ENCODE peak calls at places on chromosomes 3 and 15, in eight cellular contexts. One of them, this sample, is unnamed.

GRCh38 chr15:55774113-55774970 is 31.4 kb upstream of the PRTG start:
- DNase-seq in left lung: no peak
- DNase-seq in choroid plexus epithelial cell: peak; percentile 54
- DNase-seq in cardiac fibroblast: peak; percentile 34
- DNase-seq in activated B cell treated with CpG ODN at 0.5 μM for 24 hours: no peak
- DNase-seq in AG09309: no peak
- DNase-seq in lower lobe of right lung: no peak
- DNase-seq in upper lobe of right lung: no peak
- DNase-seq in this sample: no peak

GRCh38 chr3:72924055-72924454 is 36.2 kb downstream of the GXYLT2 start:
- DNase-seq in left lung: no peak
- DNase-seq in choroid plexus epithelial cell: no peak
- DNase-seq in cardiac fibroblast: peak; percentile 7
- DNase-seq in activated B cell treated with CpG ODN at 0.5 μM for 24 hours: no peak
- DNase-seq in AG09309: no peak
- DNase-seq in lower lobe of right lung: no peak
- DNase-seq in upper lobe of right lung: no peak
- DNase-seq in this sample: no peak

GRCh38 chr3:61812517-61812916 is 251.1 kb downstream of the PTPRG start:
- DNase-seq in left lung: no peak
- DNase-seq in choroid plexus epithelial cell: no peak
- DNase-seq in cardiac fibroblast: no peak
- DNase-seq in activated B cell treated with CpG ODN at 0.5 μM for 24 hours: no peak
- DNase-seq in AG09309: no peak
- DNase-seq in lower lobe of right lung: no peak
- DNase-seq in upper lobe of right lung: no peak
- DNase-seq in this sample: no peak

GRCh38 chr15:34338347-34338746 is 766 bp upstream of the SLC12A6 start:
- DNase-seq in left lung: no peak
- DNase-seq in choroid plexus epithelial cell: no peak
- DNase-seq in cardiac fibroblast: no peak
- DNase-seq in activated B cell treated with CpG ODN at 0.5 μM for 24 hours: no peak
- DNase-seq in AG09309: no peak
- DNase-seq in lower lobe of right lung: no peak
- DNase-seq in upper lobe of right lung: no peak
- DNase-seq in this sample: no peak

GRCh38 chr15:51771773-51772172 is 20.4 kb downstream of the TMOD2 start:
- DNase-seq in left lung: no peak
- DNase-seq in choroid plexus epithelial cell: no peak
- DNase-seq in cardiac fibroblast: peak; percentile 8
- DNase-seq in activated B cell treated with CpG ODN at 0.5 μM for 24 hours: no peak
- DNase-seq in AG09309: no peak
- DNase-seq in lower lobe of right lung: no peak
- DNase-seq in upper lobe of right lung: no peak
- DNase-seq in this sample: no peak

GRCh38 chr15:58773024-58773423 is 1.9 kb downstream of the MINDY2 start:
- DNase-seq in left lung: no peak
- DNase-seq in choroid plexus epithelial cell: no peak
- DNase-seq in cardiac fibroblast: no peak
- DNase-seq in activated B cell treated with CpG ODN at 0.5 μM for 24 hours: no peak
- DNase-seq in AG09309: no peak
- DNase-seq in lower lobe of right lung: no peak
- DNase-seq in upper lobe of right lung: no peak
- DNase-seq in this sample: no peak

GRCh38 chr3:193560091-193560490 is 5.4 kb upstream of the ATP13A4 start:
- DNase-seq in left lung: no peak
- DNase-seq in choroid plexus epithelial cell: no peak
- DNase-seq in cardiac fibroblast: no peak
- DNase-seq in activated B cell treated with CpG ODN at 0.5 μM for 24 hours: no peak
- DNase-seq in AG09309: no peak
- DNase-seq in lower lobe of right lung: no peak
- DNase-seq in upper lobe of right lung: no peak
- DNase-seq in this sample: no peak

GRCh38 chr3:5001135-5001534 is 21.9 kb downstream of the BHLHE40 start:
- DNase-seq in left lung: no peak
- DNase-seq in choroid plexus epithelial cell: no peak
- DNase-seq in cardiac fibroblast: no peak
- DNase-seq in activated B cell treated with CpG ODN at 0.5 μM for 24 hours: no peak
- DNase-seq in AG09309: no peak
- DNase-seq in lower lobe of right lung: no peak
- DNase-seq in upper lobe of right lung: no peak
- DNase-seq in this sample: no peak

GRCh38 chr3:184040010-184040409 is 8.5 kb downstream of the HTR3D start:
- DNase-seq in left lung: no peak
- DNase-seq in choroid plexus epithelial cell: peak; percentile 56
- DNase-seq in cardiac fibroblast: peak; percentile 39
- DNase-seq in activated B cell treated with CpG ODN at 0.5 μM for 24 hours: no peak
- DNase-seq in AG09309: peak; percentile 10
- DNase-seq in lower lobe of right lung: no peak
- DNase-seq in upper lobe of right lung: no peak
- DNase-seq in this sample: no peak

GRCh38 chr15:22861151-22861550 is 22.7 kb downstream of the NIPA2 start:
- DNase-seq in left lung: no peak
- DNase-seq in choroid plexus epithelial cell: no peak
- DNase-seq in cardiac fibroblast: no peak
- DNase-seq in activated B cell treated with CpG ODN at 0.5 μM for 24 hours: no peak
- DNase-seq in AG09309: no peak
- DNase-seq in lower lobe of right lung: no peak
- DNase-seq in upper lobe of right lung: no peak
- DNase-seq in this sample: no peak

GRCh38 chr3:98980915-98981596 is 79.6 kb upstream of the DCBLD2 start:
- DNase-seq in left lung: no peak
- DNase-seq in choroid plexus epithelial cell: peak; percentile 60
- DNase-seq in cardiac fibroblast: no peak
- DNase-seq in activated B cell treated with CpG ODN at 0.5 μM for 24 hours: no peak
- DNase-seq in AG09309: no peak
- DNase-seq in lower lobe of right lung: no peak
- DNase-seq in upper lobe of right lung: no peak
- DNase-seq in this sample: no peak

GRCh38 chr15:74725845-74726773 is 781 bp upstream of the CYP1A1 start:
- DNase-seq in left lung: no peak
- DNase-seq in choroid plexus epithelial cell: peak; percentile 10
- DNase-seq in cardiac fibroblast: peak; percentile 14
- DNase-seq in activated B cell treated with CpG ODN at 0.5 μM for 24 hours: peak; percentile 50
- DNase-seq in AG09309: no peak
- DNase-seq in lower lobe of right lung: peak; percentile 74
- DNase-seq in upper lobe of right lung: peak; percentile 80
- DNase-seq in this sample: no peak

GRCh38 chr3:172384836-172385235 is 63.4 kb downstream of the GHSR start:
- DNase-seq in left lung: no peak
- DNase-seq in choroid plexus epithelial cell: no peak
- DNase-seq in cardiac fibroblast: no peak
- DNase-seq in activated B cell treated with CpG ODN at 0.5 μM for 24 hours: no peak
- DNase-seq in AG09309: no peak
- DNase-seq in lower lobe of right lung: no peak
- DNase-seq in upper lobe of right lung: no peak
- DNase-seq in this sample: no peak

GRCh38 chr15:48974865-48975264 is 11.1 kb upstream of the SHC4 start:
- DNase-seq in left lung: no peak
- DNase-seq in choroid plexus epithelial cell: peak; percentile 44
- DNase-seq in cardiac fibroblast: peak; percentile 29
- DNase-seq in activated B cell treated with CpG ODN at 0.5 μM for 24 hours: no peak
- DNase-seq in AG09309: no peak
- DNase-seq in lower lobe of right lung: no peak
- DNase-seq in upper lobe of right lung: no peak
- DNase-seq in this sample: no peak

GRCh38 chr3:158097571-158098553 is 8.4 kb downstream of the SHOX2 start:
- DNase-seq in left lung: peak; percentile 78
- DNase-seq in choroid plexus epithelial cell: peak; percentile 54
- DNase-seq in cardiac fibroblast: peak; percentile 51
- DNase-seq in activated B cell treated with CpG ODN at 0.5 μM for 24 hours: peak; percentile 79
- DNase-seq in AG09309: no peak
- DNase-seq in lower lobe of right lung: peak; percentile 82
- DNase-seq in upper lobe of right lung: peak; percentile 87
- DNase-seq in this sample: no peak

GRCh38 chr3:46857485-46858341 is 5.5 kb downstream of the MYL3 start:
- DNase-seq in left lung: peak; percentile 10
- DNase-seq in choroid plexus epithelial cell: no peak
- DNase-seq in cardiac fibroblast: no peak
- DNase-seq in activated B cell treated with CpG ODN at 0.5 μM for 24 hours: no peak
- DNase-seq in AG09309: no peak
- DNase-seq in lower lobe of right lung: peak; percentile 30
- DNase-seq in upper lobe of right lung: peak; percentile 53
- DNase-seq in this sample: no peak

GRCh38 chr3:94083261-94083660 is 20.4 kb downstream of the NSUN3 start:
- DNase-seq in left lung: no peak
- DNase-seq in choroid plexus epithelial cell: no peak
- DNase-seq in cardiac fibroblast: no peak
- DNase-seq in activated B cell treated with CpG ODN at 0.5 μM for 24 hours: no peak
- DNase-seq in AG09309: no peak
- DNase-seq in lower lobe of right lung: no peak
- DNase-seq in upper lobe of right lung: no peak
- DNase-seq in this sample: no peak

DNA sequence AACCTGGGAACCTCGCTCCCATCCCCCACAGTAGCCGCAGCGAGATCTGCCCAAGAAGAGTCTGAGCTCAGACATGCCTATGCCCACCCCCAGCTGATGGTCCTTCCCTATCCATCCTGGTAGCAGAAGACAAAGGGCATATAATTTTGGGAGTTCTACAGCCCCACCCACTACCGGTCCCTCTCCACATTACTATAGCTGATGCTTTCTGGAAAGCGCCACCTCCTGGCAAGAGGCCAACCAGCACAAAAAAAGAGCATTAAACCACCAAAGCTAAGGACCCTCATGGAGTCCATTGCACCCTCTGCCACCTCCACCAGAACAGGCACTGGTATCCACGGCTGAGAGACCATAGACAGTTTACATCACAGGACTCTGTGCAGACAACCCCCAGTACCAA is 168.4 kb downstream of the MEGF11 start:
- DNase-seq in left lung: no peak
- DNase-seq in choroid plexus epithelial cell: no peak
- DNase-seq in cardiac fibroblast: no peak
- DNase-seq in activated B cell treated with CpG ODN at 0.5 μM for 24 hours: no peak
- DNase-seq in AG09309: no peak
- DNase-seq in lower lobe of right lung: no peak
- DNase-seq in upper lobe of right lung: no peak
- DNase-seq in this sample: no peak
- TF ChIP-seq CTCF in left lung: no peak
- TF ChIP-seq CTCF in choroid plexus epithelial cell: peak; percentile 4
- TF ChIP-seq CTCF in cardiac fibroblast: no peak
- TF ChIP-seq CTCF in activated B cell treated with CpG ODN at 0.5 μM for 24 hours: no peak
- TF ChIP-seq CTCF in AG09309: no peak
- TF ChIP-seq CTCF in lower lobe of right lung: no peak
- TF ChIP-seq CTCF in upper lobe of right lung: no peak
- TF ChIP-seq CTCF in this sample: no peak

DNA sequence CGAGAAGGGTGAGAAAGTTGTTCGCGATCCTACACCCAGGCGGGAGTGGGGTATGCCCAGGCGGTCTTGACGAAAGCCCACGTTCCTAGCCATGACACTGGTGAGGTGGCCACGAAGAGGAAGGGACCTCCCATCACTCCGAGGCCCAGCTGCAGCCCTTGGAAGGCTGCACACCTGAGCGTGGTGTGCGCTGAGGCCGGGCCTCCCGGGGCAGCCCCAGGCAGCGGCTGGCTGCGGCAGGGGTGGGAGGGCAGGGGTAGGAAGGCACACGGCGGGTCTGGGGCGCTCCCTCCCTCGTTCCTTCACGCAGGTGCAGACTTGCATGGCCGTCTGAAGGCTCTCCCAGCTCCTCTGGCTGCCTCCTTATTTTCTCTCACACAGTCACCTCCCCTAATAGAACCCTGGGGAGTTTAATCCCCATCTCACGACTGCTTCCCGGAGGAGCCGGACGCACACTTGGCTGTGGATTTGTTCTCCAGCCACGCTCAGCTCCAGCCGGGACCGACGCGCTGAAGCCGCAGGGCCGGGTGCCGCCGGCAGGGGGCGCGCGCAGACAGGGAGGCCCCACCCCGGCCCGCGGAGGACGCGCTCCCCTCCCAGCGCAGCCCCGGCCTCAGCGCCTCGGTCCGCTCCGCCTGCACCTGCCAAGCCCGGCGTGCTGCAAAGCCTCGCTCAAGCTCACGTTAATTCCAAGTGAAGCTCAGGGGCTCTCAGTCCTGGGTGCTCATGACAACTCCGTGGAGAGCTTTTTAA is 37.8 kb upstream of the MUC4 start:
- DNase-seq in left lung: no peak
- DNase-seq in choroid plexus epithelial cell: no peak
- DNase-seq in cardiac fibroblast: no peak
- DNase-seq in activated B cell treated with CpG ODN at 0.5 μM for 24 hours: no peak
- DNase-seq in AG09309: no peak
- DNase-seq in lower lobe of right lung: no peak
- DNase-seq in upper lobe of right lung: no peak
- DNase-seq in this sample: no peak
- TF ChIP-seq CTCF in left lung: no peak
- TF ChIP-seq CTCF in choroid plexus epithelial cell: no peak
- TF ChIP-seq CTCF in cardiac fibroblast: peak; percentile 32
- TF ChIP-seq CTCF in activated B cell treated with CpG ODN at 0.5 μM for 24 hours: no peak
- TF ChIP-seq CTCF in AG09309: no peak
- TF ChIP-seq CTCF in lower lobe of right lung: no peak
- TF ChIP-seq CTCF in upper lobe of right lung: peak; percentile 7
- TF ChIP-seq CTCF in this sample: no peak

DNA sequence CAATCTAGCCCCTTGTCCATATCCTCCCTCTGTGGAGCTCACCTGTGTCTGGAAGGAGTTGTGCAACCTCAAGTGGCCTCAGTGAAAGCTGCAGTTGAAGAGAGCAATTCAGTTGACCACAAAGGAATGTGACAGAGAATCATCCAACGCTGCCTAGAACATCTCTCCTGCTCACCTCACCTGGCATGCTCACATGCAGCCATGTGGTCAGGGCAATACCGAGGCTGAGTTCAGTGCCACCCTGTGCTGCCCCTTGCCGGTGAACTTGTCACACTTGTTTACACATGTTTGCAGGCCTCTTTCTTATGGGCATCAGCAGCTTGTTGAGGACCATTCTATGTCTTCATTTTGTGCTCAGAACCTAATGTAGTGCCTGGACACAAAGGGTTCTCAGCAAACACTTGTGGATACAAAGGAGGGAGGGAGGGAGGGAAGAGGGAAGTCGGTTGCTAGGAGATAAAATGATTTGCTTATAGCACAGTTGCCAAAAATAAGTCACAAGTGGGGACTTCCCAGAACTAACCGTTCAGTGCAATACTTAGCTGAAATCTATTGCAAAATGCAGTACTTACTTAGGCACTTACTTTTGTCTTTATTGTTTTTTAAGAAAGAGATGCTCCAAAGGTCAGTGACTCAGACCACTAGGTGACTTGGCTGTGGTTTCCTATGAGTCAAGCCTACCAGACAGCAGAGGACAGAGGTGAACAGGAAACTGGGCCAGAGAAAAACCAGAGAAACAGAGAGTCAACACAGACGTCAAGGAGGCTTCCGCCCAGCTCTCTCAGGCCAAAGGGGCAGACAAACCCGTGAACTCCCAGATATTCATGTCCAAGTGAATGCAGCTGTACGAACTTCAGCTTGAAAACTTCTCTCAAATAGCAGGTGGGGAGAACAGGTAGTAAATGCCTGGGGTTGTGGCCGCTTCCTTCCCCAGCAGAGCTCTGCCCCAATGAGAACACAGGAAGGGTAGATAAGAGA is 227.8 kb upstream of the CTNNB1 start:
- DNase-seq in left lung: peak; percentile 84
- DNase-seq in choroid plexus epithelial cell: peak; percentile 100
- DNase-seq in cardiac fibroblast: peak; percentile 97
- DNase-seq in activated B cell treated with CpG ODN at 0.5 μM for 24 hours: peak; percentile 38
- DNase-seq in AG09309: peak; percentile 88
- DNase-seq in lower lobe of right lung: peak; percentile 78
- DNase-seq in upper lobe of right lung: peak; percentile 80
- DNase-seq in this sample: peak; percentile 80
- TF ChIP-seq CTCF in left lung: no peak
- TF ChIP-seq CTCF in choroid plexus epithelial cell: peak; percentile 28
- TF ChIP-seq CTCF in cardiac fibroblast: no peak
- TF ChIP-seq CTCF in activated B cell treated with CpG ODN at 0.5 μM for 24 hours: no peak
- TF ChIP-seq CTCF in AG09309: no peak
- TF ChIP-seq CTCF in lower lobe of right lung: peak; percentile 24
- TF ChIP-seq CTCF in upper lobe of right lung: no peak
- TF ChIP-seq CTCF in this sample: no peak

GRCh38 chr3:54538346-54538745 is 389.5 kb downstream of the LRTM1 start:
- DNase-seq in left lung: no peak
- DNase-seq in choroid plexus epithelial cell: no peak
- DNase-seq in cardiac fibroblast: no peak
- DNase-seq in activated B cell treated with CpG ODN at 0.5 μM for 24 hours: no peak
- DNase-seq in AG09309: no peak
- DNase-seq in lower lobe of right lung: no peak
- DNase-seq in upper lobe of right lung: no peak
- DNase-seq in this sample: no peak
- TF ChIP-seq CTCF in left lung: no peak
- TF ChIP-seq CTCF in choroid plexus epithelial cell: no peak
- TF ChIP-seq CTCF in cardiac fibroblast: no peak
- TF ChIP-seq CTCF in activated B cell treated with CpG ODN at 0.5 μM for 24 hours: no peak
- TF ChIP-seq CTCF in AG09309: no peak
- TF ChIP-seq CTCF in lower lobe of right lung: no peak
- TF ChIP-seq CTCF in upper lobe of right lung: no peak
- TF ChIP-seq CTCF in this sample: peak; percentile 13